ENCODE peak calls at places on chromosome 21, in six cellular contexts. V, K, I, P, X and W are unnamed samples.
A peak's percentile ranks its signal among the peaks of the same experiment; 100 is the strongest.

GRCh38 chr21:36428789-36429671 is 43.8 kb downstream of the CHAF1B start:
- DNase-seq in V (no peak), K (no peak), I (no peak), P (no peak), X (no peak), W (no peak)

GRCh38 chr21:46024983-46025860 is 43.7 kb downstream of the COL6A1 start:
- DNase-seq in V (no peak), K (no peak), I (no peak), P (no peak), X (no peak), W (no peak)

GRCh38 chr21:46222436-46223116 is 6.0 kb downstream of the LSS start:
- DNase-seq in V (no peak), K (no peak), I (no peak), P (no peak), X (no peak), W (no peak)

GRCh38 chr21:46527801-46528200 is 69.1 kb downstream of the DIP2A start:
- DNase-seq in V (no peak), K (no peak), I (no peak), P (no peak), X (no peak), W (no peak)

GRCh38 chr21:29080454-29080930 is 7.0 kb upstream of the CCT8 start:
- DNase-seq in V (no peak), K (no peak), I (peak; percentile 33), P (no peak), X (no peak), W (no peak)

GRCh38 chr21:36508948-36509347 is 29.0 kb upstream of the CLDN14 start:
- DNase-seq in V (no peak), K (no peak), I (no peak), P (no peak), X (no peak), W (no peak)

GRCh38 chr21:46039891-46040660 is 57.8 kb upstream of the COL6A2 start:
- DNase-seq in V (no peak), K (no peak), I (no peak), P (no peak), X (no peak), W (no peak)

GRCh38 chr21:45549670-45550463 is 7.6 kb upstream of the SLC19A1 start:
- DNase-seq in V (peak; percentile 17), K (no peak), I (no peak), P (no peak), X (no peak), W (no peak)

GRCh38 chr21:17660449-17660848 is 47.7 kb upstream of the BTG3 start:
- DNase-seq in V (no peak), K (no peak), I (no peak), P (no peak), X (no peak), W (no peak)

GRCh38 chr21:46457801-46458314 is 833 bp upstream of the DIP2A start:
- DNase-seq in V (peak; percentile 41), K (no peak), I (peak; percentile 21), P (peak; percentile 34), X (peak; percentile 71), W (peak; percentile 51)

GRCh38 chr21:33858672-33859372 is 56.8 kb downstream of the ATP5PO start:
- DNase-seq in V (no peak), K (no peak), I (no peak), P (peak; percentile 30), X (no peak), W (no peak)

GRCh38 chr21:14713109-14713508 is 167.0 kb upstream of the SAMSN1 start:
- DNase-seq in V (no peak), K (no peak), I (no peak), P (no peak), X (no peak), W (no peak)

GRCh38 chr21:29343517-29343916 is 44.8 kb downstream of the BACH1 start:
- DNase-seq in V (no peak), K (no peak), I (no peak), P (no peak), X (no peak), W (no peak)

GRCh38 chr21:46206163-46207005 is 22.1 kb upstream of the SPATC1L start:
- DNase-seq in V (no peak), K (no peak), I (no peak), P (no peak), X (peak; percentile 43), W (no peak)

GRCh38 chr21:29237110-29238051 is 61.3 kb upstream of the BACH1 start:
- DNase-seq in V (peak; percentile 18), K (no peak), I (no peak), P (peak; percentile 17), X (peak; percentile 67), W (no peak)

GRCh38 chr21:27674037-27674436 is 707.1 kb upstream of the ADAMTS5 start:
- DNase-seq in V (no peak), K (no peak), I (no peak), P (no peak), X (no peak), W (no peak)

GRCh38 chr21:46326110-46326703 is 2.3 kb downstream of the PCNT start:
- DNase-seq in V (no peak), K (no peak), I (no peak), P (no peak), X (no peak), W (no peak)

GRCh38 chr21:29265690-29266479 is 32.8 kb upstream of the BACH1 start:
- DNase-seq in V (no peak), K (no peak), I (no peak), P (no peak), X (no peak), W (no peak)

GRCh38 chr21:46081022-46081861 is 16.7 kb upstream of the COL6A2 start:
- DNase-seq in V (no peak), K (no peak), I (no peak), P (no peak), X (peak; percentile 61), W (peak; percentile 65)

GRCh38 chr21:30146558-30147282 is 19.9 kb downstream of the CLDN17 start:
- DNase-seq in V (no peak), K (no peak), I (no peak), P (no peak), X (no peak), W (no peak)

GRCh38 chr21:26273686-26274313 is 103.2 kb upstream of the APP start:
- DNase-seq in V (no peak), K (no peak), I (no peak), P (no peak), X (no peak), W (peak; percentile 12)

GRCh38 chr21:37272897-37273296 is 5.8 kb upstream of the VPS26C start:
- DNase-seq in V (no peak), K (no peak), I (no peak), P (no peak), X (no peak), W (no peak)

GRCh38 chr21:17513214-17514123 is 626 bp downstream of the CXADR start:
- DNase-seq in V (no peak), K (no peak), I (peak; percentile 32), P (no peak), X (no peak), W (peak; percentile 27)

GRCh38 chr21:46621457-46622182 is 13.9 kb upstream of the PRMT2 start:
- DNase-seq in V (no peak), K (no peak), I (peak; percentile 64), P (no peak), X (no peak), W (no peak)

GRCh38 chr21:27495836-27496235 is 528.9 kb upstream of the ADAMTS5 start:
- DNase-seq in V (no peak), K (no peak), I (no peak), P (no peak), X (no peak), W (no peak)

GRCh38 chr21:32185103-32185502 is 93.7 kb downstream of the MIS18A start:
- DNase-seq in V (no peak), K (no peak), I (no peak), P (no peak), X (no peak), W (no peak)

GRCh38 chr21:32185726-32186125 is 93.1 kb downstream of the MIS18A start:
- DNase-seq in V (no peak), K (no peak), I (no peak), P (no peak), X (no peak), W (no peak)

GRCh38 chr21:32182449-32182848 is 96.4 kb downstream of the MIS18A start:
- DNase-seq in V (no peak), K (no peak), I (no peak), P (no peak), X (no peak), W (no peak)

GRCh38 chr21:32184059-32184458 is 94.8 kb downstream of the MIS18A start:
- DNase-seq in V (no peak), K (no peak), I (no peak), P (no peak), X (no peak), W (no peak)

DNA sequence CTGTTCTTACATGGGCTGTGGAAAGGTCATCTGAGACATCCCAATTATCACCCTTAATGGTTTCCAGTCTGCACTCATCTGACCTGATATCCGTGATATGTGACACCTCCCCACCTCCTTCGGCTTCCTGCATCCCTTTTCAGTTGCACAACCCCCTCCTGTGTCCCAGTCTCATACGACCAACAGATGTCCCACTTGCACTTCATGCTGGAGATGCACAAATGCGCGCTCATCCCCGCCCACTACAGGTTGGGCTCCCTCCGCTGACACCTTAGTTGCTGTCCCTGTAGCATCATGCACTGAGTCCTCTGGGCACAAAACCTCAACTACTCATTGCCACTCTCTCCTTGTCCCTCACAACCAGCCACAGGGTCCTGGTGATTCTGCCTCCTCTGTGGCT is 94.4 kb downstream of the MIS18A start:
- DNase-seq in V (no peak), K (no peak), I (no peak), P (no peak), X (no peak), W (peak; percentile 47)
- H3K27me3 ChIP-seq in V (no peaks in the 10 kb centered on the region), K (peaks cover 7% of the 10 kb centered on the region), I (no peaks in the 10 kb centered on the region), P (no peaks in the 10 kb centered on the region), X (no peaks in the 10 kb centered on the region), W (no peaks in the 10 kb centered on the region)

GRCh38 chr21:43611598-43612369 is 47.5 kb downstream of the HSF2BP start:
- DNase-seq in V (peak; percentile 70), K (no peak), I (no peak), P (peak; percentile 67), X (peak; percentile 79), W (peak; percentile 82)
- H3K27ac ChIP-seq in V (no peak overlapping the region), K (no peak overlapping the region), I (no peak overlapping the region), P (no peak overlapping the region), X (no peak overlapping the region), W (peak overlapping the region; percentile 64)

GRCh38 chr21:44527156-44527982 is 12.6 kb downstream of the KRTAP10-1 start:
- DNase-seq in V (peak; percentile 1), K (no peak), I (no peak), P (no peak), X (peak; percentile 42), W (no peak)

GRCh38 chr21:44524412-44525371 is 15.3 kb downstream of the KRTAP10-1 start:
- DNase-seq in V (no peak), K (no peak), I (no peak), P (no peak), X (peak; percentile 21), W (no peak)

GRCh38 chr21:44527983-44528633 is 11.9 kb downstream of the KRTAP10-1 start:
- DNase-seq in V (peak; percentile 6), K (no peak), I (no peak), P (no peak), X (peak; percentile 60), W (no peak)

GRCh38 chr21:44525431-44526095 is 14.4 kb downstream of the KRTAP10-1 start:
- DNase-seq in V (peak; percentile 6), K (no peak), I (no peak), P (no peak), X (peak; percentile 60), W (no peak)

GRCh38 chr21:44526096-44526997 is 13.6 kb downstream of the KRTAP10-1 start:
- DNase-seq in V (no peak), K (no peak), I (no peak), P (no peak), X (peak; percentile 55), W (no peak)
- H3K27me3 ChIP-seq in V (peaks cover 29% of the 10 kb centered on the region), K (peaks cover 19% of the 10 kb centered on the region), I (no peaks in the 10 kb centered on the region), P (peaks cover 39% of the 10 kb centered on the region), X (no peaks in the 10 kb centered on the region), W (no peaks in the 10 kb centered on the region)

GRCh38 chr21:42219606-42220137 is 732 bp downstream of the ABCG1 start:
- DNase-seq in V (peak; percentile 28), K (no peak), I (no peak), P (no peak), X (peak; percentile 69), W (no peak)
- H3K27ac ChIP-seq in V (peak overlapping the region; percentile 87), K (peak overlapping the region; percentile 61), I (peak overlapping the region; percentile 81), P (peak overlapping the region; percentile 93), X (peak overlapping the region; percentile 51), W (no peak overlapping the region)